ENCODE peak calls at places on chromosomes 12 and 14, in seven cellular contexts. One of them, this sample, is unnamed. For H3K27me3, the result is how much of the 10 kb centered on the place peaks cover.

GRCh38 chr12:62396750-62397149 is 69.9 kb upstream of the MON2 start:
- DNase-seq in stomach: no peak
- DNase-seq in psoas muscle: no peak
- DNase-seq in HepG2: no peak
- DNase-seq in bronchial epithelial cell: no peak
- DNase-seq in tibial artery: no peak
- DNase-seq in dorsolateral prefrontal cortex: no peak
- DNase-seq in this sample: no peak

GRCh38 chr12:47282206-47282605 is 202.4 kb upstream of the AMIGO2 start:
- DNase-seq in stomach: no peak
- DNase-seq in psoas muscle: no peak
- DNase-seq in HepG2: no peak
- DNase-seq in bronchial epithelial cell: peak
- DNase-seq in tibial artery: no peak
- DNase-seq in dorsolateral prefrontal cortex: no peak
- DNase-seq in this sample: no peak

GRCh38 chr12:58487280-58488141 is 432.8 kb downstream of the LRIG3 start:
- DNase-seq in stomach: no peak
- DNase-seq in psoas muscle: no peak
- DNase-seq in HepG2: no peak
- DNase-seq in bronchial epithelial cell: no peak
- DNase-seq in tibial artery: no peak
- DNase-seq in dorsolateral prefrontal cortex: no peak
- DNase-seq in this sample: peak

GRCh38 chr14:66401447-66402095 is 84.6 kb upstream of the CCDC196 start:
- DNase-seq in stomach: no peak
- DNase-seq in psoas muscle: no peak
- DNase-seq in HepG2: peak
- DNase-seq in bronchial epithelial cell: no peak
- DNase-seq in tibial artery: no peak
- DNase-seq in dorsolateral prefrontal cortex: no peak
- DNase-seq in this sample: no peak

GRCh38 chr14:23284654-23285529 is 1.0 kb downstream of the HOMEZ start:
- DNase-seq in stomach: no peak
- DNase-seq in psoas muscle: no peak
- DNase-seq in HepG2: peak
- DNase-seq in bronchial epithelial cell: peak
- DNase-seq in tibial artery: no peak
- DNase-seq in dorsolateral prefrontal cortex: no peak
- DNase-seq in this sample: no peak

GRCh38 chr14:62776300-62776699 is 269.0 kb downstream of the KCNH5 start:
- DNase-seq in stomach: no peak
- DNase-seq in psoas muscle: no peak
- DNase-seq in HepG2: no peak
- DNase-seq in bronchial epithelial cell: no peak
- DNase-seq in tibial artery: no peak
- DNase-seq in dorsolateral prefrontal cortex: no peak
- DNase-seq in this sample: no peak

GRCh38 chr12:58455146-58455545 is 465.2 kb downstream of the LRIG3 start:
- DNase-seq in stomach: no peak
- DNase-seq in psoas muscle: no peak
- DNase-seq in HepG2: no peak
- DNase-seq in bronchial epithelial cell: no peak
- DNase-seq in tibial artery: no peak
- DNase-seq in dorsolateral prefrontal cortex: no peak
- DNase-seq in this sample: no peak

GRCh38 chr14:67784244-67784823 is 32.1 kb downstream of the ZFYVE26 start:
- DNase-seq in stomach: no peak
- DNase-seq in psoas muscle: no peak
- DNase-seq in HepG2: peak
- DNase-seq in bronchial epithelial cell: no peak
- DNase-seq in tibial artery: no peak
- DNase-seq in dorsolateral prefrontal cortex: no peak
- DNase-seq in this sample: no peak

GRCh38 chr12:112677050-112677765 is 114.3 kb upstream of the RPH3A start:
- DNase-seq in stomach: no peak
- DNase-seq in psoas muscle: no peak
- DNase-seq in HepG2: no peak
- DNase-seq in bronchial epithelial cell: no peak
- DNase-seq in tibial artery: no peak
- DNase-seq in dorsolateral prefrontal cortex: no peak
- DNase-seq in this sample: no peak

GRCh38 chr12:56375598-56376434 is 13.2 kb upstream of the APOF start:
- DNase-seq in stomach: no peak
- DNase-seq in psoas muscle: no peak
- DNase-seq in HepG2: no peak
- DNase-seq in bronchial epithelial cell: no peak
- DNase-seq in tibial artery: no peak
- DNase-seq in dorsolateral prefrontal cortex: no peak
- DNase-seq in this sample: no peak

GRCh38 chr14:57346741-57347140 is 43.6 kb upstream of the NAA30 start:
- DNase-seq in stomach: no peak
- DNase-seq in psoas muscle: no peak
- DNase-seq in HepG2: peak
- DNase-seq in bronchial epithelial cell: no peak
- DNase-seq in tibial artery: no peak
- DNase-seq in dorsolateral prefrontal cortex: no peak
- DNase-seq in this sample: no peak

GRCh38 chr12:103208006-103208405 is 250.5 kb downstream of the ASCL1 start:
- DNase-seq in stomach: no peak
- DNase-seq in psoas muscle: no peak
- DNase-seq in HepG2: no peak
- DNase-seq in bronchial epithelial cell: no peak
- DNase-seq in tibial artery: no peak
- DNase-seq in dorsolateral prefrontal cortex: no peak
- DNase-seq in this sample: no peak

GRCh38 chr12:47863467-47863866 is 41.3 kb downstream of the VDR start:
- DNase-seq in stomach: no peak
- DNase-seq in psoas muscle: no peak
- DNase-seq in HepG2: no peak
- DNase-seq in bronchial epithelial cell: peak
- DNase-seq in tibial artery: peak
- DNase-seq in dorsolateral prefrontal cortex: no peak
- DNase-seq in this sample: no peak

GRCh38 chr12:43737646-43738045 is 20.9 kb downstream of the PUS7L start:
- DNase-seq in stomach: no peak
- DNase-seq in psoas muscle: no peak
- DNase-seq in HepG2: no peak
- DNase-seq in bronchial epithelial cell: peak
- DNase-seq in tibial artery: no peak
- DNase-seq in dorsolateral prefrontal cortex: no peak
- DNase-seq in this sample: no peak

GRCh38 chr12:111780615-111781014 is 13.9 kb downstream of the ALDH2 start:
- DNase-seq in stomach: peak
- DNase-seq in psoas muscle: no peak
- DNase-seq in HepG2: no peak
- DNase-seq in bronchial epithelial cell: peak
- DNase-seq in tibial artery: no peak
- DNase-seq in dorsolateral prefrontal cortex: no peak
- DNase-seq in this sample: no peak

GRCh38 chr14:98752660-98753059 is 519.3 kb downstream of the BCL11B start:
- DNase-seq in stomach: no peak
- DNase-seq in psoas muscle: no peak
- DNase-seq in HepG2: no peak
- DNase-seq in bronchial epithelial cell: no peak
- DNase-seq in tibial artery: no peak
- DNase-seq in dorsolateral prefrontal cortex: no peak
- DNase-seq in this sample: no peak

GRCh38 chr14:53306267-53306721 is 153.2 kb upstream of the DDHD1 start:
- DNase-seq in stomach: peak
- DNase-seq in psoas muscle: peak
- DNase-seq in HepG2: peak
- DNase-seq in bronchial epithelial cell: peak
- DNase-seq in tibial artery: peak
- DNase-seq in dorsolateral prefrontal cortex: peak
- DNase-seq in this sample: no peak

GRCh38 chr12:85823436-85824179 is 12.6 kb downstream of the RASSF9 start:
- DNase-seq in stomach: no peak
- DNase-seq in psoas muscle: no peak
- DNase-seq in HepG2: no peak
- DNase-seq in bronchial epithelial cell: peak
- DNase-seq in tibial artery: no peak
- DNase-seq in dorsolateral prefrontal cortex: no peak
- DNase-seq in this sample: no peak

GRCh38 chr12:19841451-19841850 is 402.2 kb downstream of the AEBP2 start:
- DNase-seq in stomach: no peak
- DNase-seq in psoas muscle: no peak
- DNase-seq in HepG2: no peak
- DNase-seq in bronchial epithelial cell: no peak
- DNase-seq in tibial artery: no peak
- DNase-seq in dorsolateral prefrontal cortex: no peak
- DNase-seq in this sample: no peak

GRCh38 chr14:77342726-77343397 is 22.0 kb downstream of the GSTZ1 start:
- DNase-seq in stomach: no peak
- DNase-seq in psoas muscle: no peak
- DNase-seq in HepG2: no peak
- DNase-seq in bronchial epithelial cell: peak
- DNase-seq in tibial artery: no peak
- DNase-seq in dorsolateral prefrontal cortex: no peak
- DNase-seq in this sample: no peak

GRCh38 chr12:22971247-22971646 is 346.3 kb downstream of the ETNK1 start:
- DNase-seq in stomach: no peak
- DNase-seq in psoas muscle: no peak
- DNase-seq in HepG2: no peak
- DNase-seq in bronchial epithelial cell: no peak
- DNase-seq in tibial artery: no peak
- DNase-seq in dorsolateral prefrontal cortex: no peak
- DNase-seq in this sample: no peak

GRCh38 chr12:75979181-75979580 is 52.4 kb downstream of the PHLDA1 start:
- DNase-seq in stomach: no peak
- DNase-seq in psoas muscle: no peak
- DNase-seq in HepG2: no peak
- DNase-seq in bronchial epithelial cell: peak
- DNase-seq in tibial artery: no peak
- DNase-seq in dorsolateral prefrontal cortex: no peak
- DNase-seq in this sample: no peak

GRCh38 chr12:6267007-6267721 is 43.3 kb upstream of the PLEKHG6 start:
- DNase-seq in stomach: no peak
- DNase-seq in psoas muscle: no peak
- DNase-seq in HepG2: no peak
- DNase-seq in bronchial epithelial cell: peak
- DNase-seq in tibial artery: no peak
- DNase-seq in dorsolateral prefrontal cortex: no peak
- DNase-seq in this sample: peak

GRCh38 chr12:4278582-4278939 is 5.0 kb downstream of the CCND2 start:
- DNase-seq in stomach: no peak
- DNase-seq in psoas muscle: peak
- DNase-seq in HepG2: no peak
- DNase-seq in bronchial epithelial cell: no peak
- DNase-seq in tibial artery: peak
- DNase-seq in dorsolateral prefrontal cortex: no peak
- DNase-seq in this sample: no peak

GRCh38 chr12:47766496-47767196 is 6.4 kb upstream of the SLC48A1 start:
- DNase-seq in stomach: no peak
- DNase-seq in psoas muscle: peak
- DNase-seq in HepG2: no peak
- DNase-seq in bronchial epithelial cell: no peak
- DNase-seq in tibial artery: no peak
- DNase-seq in dorsolateral prefrontal cortex: no peak
- DNase-seq in this sample: no peak

GRCh38 chr12:42104087-42104486 is 40.6 kb downstream of the GXYLT1 start:
- DNase-seq in stomach: no peak
- DNase-seq in psoas muscle: no peak
- DNase-seq in HepG2: no peak
- DNase-seq in bronchial epithelial cell: no peak
- DNase-seq in tibial artery: no peak
- DNase-seq in dorsolateral prefrontal cortex: no peak
- DNase-seq in this sample: no peak
- TF ChIP-seq CTCF in stomach: no peak
- TF ChIP-seq CTCF in psoas muscle: peak
- TF ChIP-seq CTCF in HepG2: no peak
- TF ChIP-seq CTCF in bronchial epithelial cell: no peak
- TF ChIP-seq CTCF in tibial artery: no peak
- TF ChIP-seq CTCF in dorsolateral prefrontal cortex: peak
- TF ChIP-seq CTCF in this sample: no peak

GRCh38 chr14:31894351-31894750 is 182.8 kb upstream of the ARHGAP5 start:
- DNase-seq in stomach: no peak
- DNase-seq in psoas muscle: no peak
- DNase-seq in HepG2: no peak
- DNase-seq in bronchial epithelial cell: peak
- DNase-seq in tibial artery: no peak
- DNase-seq in dorsolateral prefrontal cortex: no peak
- DNase-seq in this sample: no peak

GRCh38 chr14:31898835-31899528 is 178.1 kb upstream of the ARHGAP5 start:
- DNase-seq in stomach: no peak
- DNase-seq in psoas muscle: no peak
- DNase-seq in HepG2: no peak
- DNase-seq in bronchial epithelial cell: peak
- DNase-seq in tibial artery: no peak
- DNase-seq in dorsolateral prefrontal cortex: no peak
- DNase-seq in this sample: no peak

GRCh38 chr14:31893156-31893813 is 183.8 kb upstream of the ARHGAP5 start:
- DNase-seq in stomach: no peak
- DNase-seq in psoas muscle: no peak
- DNase-seq in HepG2: no peak
- DNase-seq in bronchial epithelial cell: no peak
- DNase-seq in tibial artery: no peak
- DNase-seq in dorsolateral prefrontal cortex: no peak
- DNase-seq in this sample: no peak

GRCh38 chr14:31897581-31898186 is 179.4 kb upstream of the ARHGAP5 start:
- DNase-seq in stomach: no peak
- DNase-seq in psoas muscle: no peak
- DNase-seq in HepG2: no peak
- DNase-seq in bronchial epithelial cell: no peak
- DNase-seq in tibial artery: no peak
- DNase-seq in dorsolateral prefrontal cortex: no peak
- DNase-seq in this sample: no peak

GRCh38 chr14:31895206-31895605 is 181.9 kb upstream of the ARHGAP5 start:
- DNase-seq in stomach: no peak
- DNase-seq in psoas muscle: no peak
- DNase-seq in HepG2: peak
- DNase-seq in bronchial epithelial cell: peak
- DNase-seq in tibial artery: no peak
- DNase-seq in dorsolateral prefrontal cortex: no peak
- DNase-seq in this sample: no peak
- H3K4me3 ChIP-seq in stomach: no peak
- H3K4me3 ChIP-seq in psoas muscle: no peak
- H3K4me3 ChIP-seq in HepG2: no peak
- H3K4me3 ChIP-seq in bronchial epithelial cell: no peak
- H3K4me3 ChIP-seq in tibial artery: no peak
- H3K4me3 ChIP-seq in dorsolateral prefrontal cortex: no peak
- H3K4me3 ChIP-seq in this sample: no peak

GRCh38 chr14:71931492-71932228 is 569 bp upstream of the RGS6 start:
- DNase-seq in stomach: no peak
- DNase-seq in psoas muscle: peak
- DNase-seq in HepG2: no peak
- DNase-seq in bronchial epithelial cell: peak
- DNase-seq in tibial artery: no peak
- DNase-seq in dorsolateral prefrontal cortex: peak
- DNase-seq in this sample: no peak
- H3K27me3 ChIP-seq in stomach: half or more
- H3K27me3 ChIP-seq in psoas muscle: under half
- H3K27me3 ChIP-seq in HepG2: under half
- H3K27me3 ChIP-seq in bronchial epithelial cell: under half
- H3K27me3 ChIP-seq in tibial artery: under half
- H3K27me3 ChIP-seq in dorsolateral prefrontal cortex: under half
- H3K27me3 ChIP-seq in this sample: under half

DNA sequence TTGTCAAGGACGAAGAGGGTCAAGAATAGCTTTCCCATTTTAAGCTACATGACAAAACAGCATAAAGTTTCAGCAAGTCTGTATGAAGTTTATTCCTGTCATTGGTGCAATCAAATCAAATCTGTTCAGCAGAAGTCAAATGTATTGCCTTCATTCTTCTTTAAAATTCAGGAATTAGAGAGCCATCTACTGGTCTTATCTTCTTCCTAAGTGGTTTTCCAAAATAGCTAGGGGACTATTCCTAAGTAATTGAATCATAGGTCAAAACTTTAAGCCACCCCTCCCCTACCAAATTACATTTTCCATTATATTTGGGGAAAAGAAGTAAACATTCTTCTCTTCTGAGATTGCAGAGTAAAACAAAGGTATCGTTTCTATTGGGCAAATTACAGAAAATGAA is 990.2 kb downstream of the GALC start:
- DNase-seq in stomach: no peak
- DNase-seq in psoas muscle: no peak
- DNase-seq in HepG2: no peak
- DNase-seq in bronchial epithelial cell: no peak
- DNase-seq in tibial artery: no peak
- DNase-seq in dorsolateral prefrontal cortex: no peak
- DNase-seq in this sample: no peak
- TF ChIP-seq CTCF in stomach: no peak
- TF ChIP-seq CTCF in psoas muscle: no peak
- TF ChIP-seq CTCF in HepG2: no peak
- TF ChIP-seq CTCF in bronchial epithelial cell: no peak
- TF ChIP-seq CTCF in tibial artery: no peak
- TF ChIP-seq CTCF in dorsolateral prefrontal cortex: no peak
- TF ChIP-seq CTCF in this sample: peak

This sample was measured in BJ.